ENCODE peak calls at places on chromosomes 5 and 9, in four cellular contexts. M, B, J and S are unnamed samples.

GRCh38 chr9:111067472-111067871 is 29.2 kb upstream of the LPAR1 start:
- DNase-seq in M (no peak), J (no peak), B (no peak), S (no peak)

GRCh38 chr5:178421699-178422399 is 168.3 kb downstream of the COL23A1 start:
- DNase-seq in M (no peak), B (peak), J (no peak), S (peak)

GRCh38 chr5:95958308-95959014 is 3.2 kb downstream of the ELL2 start:
- DNase-seq in J (no peak), B (peak), M (no peak), S (no peak)

GRCh38 chr9:96856363-96857286 is 2.3 kb upstream of the ZNF782 start:
- DNase-seq in B (peak), M (no peak), J (no peak), S (peak)

GRCh38 chr5:123807177-123807900 is 295.4 kb downstream of the CSNK1G3 start:
- DNase-seq in J (no peak), M (no peak), B (no peak), S (no peak)

GRCh38 chr9:112028242-112029221 is 131.9 kb downstream of the UGCG start:
- DNase-seq in J (no peak), M (no peak), B (no peak), S (no peak)

GRCh38 chr5:68834486-68834885 is 259.3 kb upstream of the SLC30A5 start:
- DNase-seq in J (no peak), B (no peak), M (no peak), S (no peak)

GRCh38 chr5:151661968-151662732 is 24.6 kb downstream of the SPARC start:
- DNase-seq in J (no peak), B (no peak), M (no peak), S (no peak)

GRCh38 chr5:1312993-1313833 is 18.3 kb upstream of the TERT start:
- DNase-seq in J (no peak), B (no peak), M (peak), S (no peak)

GRCh38 chr9:133473743-133474142 is 5.2 kb downstream of the SLC2A6 start:
- DNase-seq in B (no peak), J (no peak), M (no peak), S (no peak)

GRCh38 chr5:169116961-169117461 is 183.9 kb downstream of the SLIT3 start:
- DNase-seq in B (no peak), M (no peak), J (no peak), S (no peak)

GRCh38 chr5:593511-593910 is 18.6 kb upstream of the CEP72 start:
- DNase-seq in J (no peak), M (peak), B (peak), S (no peak)

GRCh38 chr9:3331801-3332200 is 194.0 kb downstream of the RFX3 start:
- DNase-seq in M (no peak), J (no peak), B (no peak), S (no peak)

GRCh38 chr5:175859916-175860315 is 11.5 kb upstream of the CPLX2 start:
- DNase-seq in M (no peak), B (no peak), J (no peak), S (no peak)

GRCh38 chr9:13424204-13424603 is 144.7 kb upstream of the MPDZ start:
- DNase-seq in M (no peak), B (no peak), J (no peak), S (no peak)

GRCh38 chr5:78361226-78361993 is 993 bp downstream of the SCAMP1 start:
- DNase-seq in M (peak), B (peak), J (no peak), S (no peak)

GRCh38 chr9:115099891-115100290 is 18.1 kb downstream of the TNC start:
- DNase-seq in B (no peak), J (no peak), M (no peak), S (no peak)

GRCh38 chr9:97900103-97900737 is 22.1 kb downstream of the TRMO start:
- DNase-seq in M (no peak), J (no peak), B (no peak), S (no peak)

GRCh38 chr5:177430146-177430951 is 3.9 kb downstream of the GRK6 start:
- DNase-seq in B (peak), J (no peak), M (no peak), S (no peak)

GRCh38 chr5:153777681-153778080 is 261.0 kb downstream of the FAM114A2 start:
- DNase-seq in M (no peak), B (no peak), J (no peak), S (no peak)

GRCh38 chr5:68126871-68127270 is 88.7 kb upstream of the PIK3R1 start:
- DNase-seq in B (no peak), M (no peak), J (no peak), S (no peak)

GRCh38 chr5:104186100-104186499 is 623.5 kb upstream of the NUDT12 start:
- DNase-seq in B (no peak), M (peak), J (no peak), S (no peak)

GRCh38 chr5:108216890-108217289 is 165.0 kb downstream of the FBXL17 start:
- DNase-seq in B (no peak), M (no peak), J (no peak), S (no peak)

GRCh38 chr5:106152569-106152968 is 1518.2 kb downstream of the EFNA5 start:
- DNase-seq in M (no peak), B (no peak), J (no peak), S (no peak)
- TF ChIP-seq CTCF in M (no peak), B (no peak), J (no peak), S (no peak)

GRCh38 chr9:105401651-105402050 is 46.2 kb upstream of the FSD1L start:
- DNase-seq in M (no peak), J (no peak), B (no peak), S (no peak)
- TF ChIP-seq CTCF in M (no peak), J (no peak), B (no peak), S (no peak)

GRCh38 chr5:122029818-122030217 is 48.2 kb downstream of the LOX start:
- DNase-seq in M (no peak), J (no peak), B (no peak), S (no peak)

GRCh38 chr5:122035913-122036312 is 42.1 kb downstream of the LOX start:
- DNase-seq in J (no peak), M (no peak), B (no peak), S (no peak)

GRCh38 chr5:122030251-122030650 is 47.8 kb downstream of the LOX start:
- DNase-seq in B (no peak), J (no peak), M (no peak), S (no peak)
- TF ChIP-seq CTCF in B (no peak), J (no peak), M (no peak), S (no peak)

DNA sequence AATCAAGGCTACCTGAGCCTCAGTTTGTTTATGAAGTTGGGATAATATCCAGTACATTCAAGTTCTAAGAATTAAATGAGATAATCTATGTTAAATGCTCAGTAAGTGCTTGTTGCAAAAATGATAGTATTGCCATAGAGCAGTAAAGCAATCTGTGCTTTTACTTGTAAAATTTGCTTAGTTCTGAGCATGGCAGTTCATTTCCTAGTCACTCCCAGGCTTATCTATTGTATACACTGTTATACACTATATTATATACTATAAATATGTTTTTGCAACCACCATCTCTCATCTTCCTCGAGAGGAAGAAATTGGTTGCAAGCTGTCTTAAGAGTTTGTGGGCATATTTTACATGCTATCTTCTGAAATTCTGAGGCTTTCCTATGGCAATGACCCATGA is 63.4 kb downstream of the MTREX start:
- DNase-seq in B (no peak), M (no peak), J (no peak), S (no peak)
- TF ChIP-seq CTCF in B (no peak), M (no peak), J (no peak), S (no peak)

GRCh38 chr5:158074992-158075769 is 216.2 kb upstream of the CLINT1 start:
- DNase-seq in J (peak), M (peak), B (peak), S (peak)
- TF ChIP-seq CTCF in J (peak), M (peak), B (peak), S (peak)

DNA sequence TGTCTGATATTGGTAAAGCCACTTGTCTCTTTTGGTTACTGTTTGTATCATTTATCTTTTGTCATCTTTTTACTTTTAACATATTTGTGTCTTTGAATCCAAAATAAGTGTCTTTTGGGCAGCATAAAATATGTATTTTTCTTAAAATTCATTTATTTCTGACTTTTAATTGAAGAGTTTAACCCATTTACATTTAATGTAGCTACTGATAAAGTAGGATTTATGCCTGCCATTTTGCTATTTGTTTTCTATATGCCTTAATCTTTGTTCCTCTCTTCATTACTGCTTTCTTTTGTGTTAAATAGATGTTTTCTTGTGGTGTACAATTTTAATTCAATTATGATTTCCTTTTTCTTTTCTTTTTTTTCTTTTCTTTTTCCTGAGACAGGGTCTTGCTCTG is 60.9 kb downstream of the ESM1 start:
- DNase-seq in J (no peak), B (no peak), M (no peak), S (no peak)
- TF ChIP-seq CTCF in J (no peak), B (no peak), M (no peak), S (no peak)